ENCODE peak calls at places on chromosome 6, in nine cellular contexts. One of them, this sample, is unnamed.

GRCh38 chr6:168960557-168960956 is 293.1 kb downstream of the THBS2 start:
- DNase-seq in tibial artery: no peak
- DNase-seq in osteoblast: no peak
- DNase-seq in ascending aorta: no peak
- DNase-seq in foreskin fibroblast: no peak
- DNase-seq in omental fat pad: no peak
- DNase-seq in epithelial cell of esophagus: no peak
- DNase-seq in fibroblast of lung: no peak
- DNase-seq in AG04449: no peak
- DNase-seq in this sample: no peak

GRCh38 chr6:90712165-90712564 is 125.3 kb upstream of the MAP3K7 start:
- DNase-seq in osteoblast: no peak
- DNase-seq in epithelial cell of esophagus: no peak
- DNase-seq in foreskin fibroblast: no peak
- DNase-seq in omental fat pad: no peak
- DNase-seq in tibial artery: no peak
- DNase-seq in AG04449: no peak
- DNase-seq in fibroblast of lung: peak
- DNase-seq in ascending aorta: no peak
- DNase-seq in this sample: no peak

GRCh38 chr6:7895125-7895423 is 15.5 kb downstream of the TXNDC5 start:
- DNase-seq in AG04449: no peak
- DNase-seq in epithelial cell of esophagus: no peak
- DNase-seq in tibial artery: no peak
- DNase-seq in osteoblast: no peak
- DNase-seq in omental fat pad: no peak
- DNase-seq in foreskin fibroblast: no peak
- DNase-seq in ascending aorta: no peak
- DNase-seq in fibroblast of lung: no peak
- DNase-seq in this sample: no peak

GRCh38 chr6:160733045-160733646 is 31.1 kb downstream of the PLG start:
- DNase-seq in foreskin fibroblast: peak
- DNase-seq in epithelial cell of esophagus: peak
- DNase-seq in fibroblast of lung: peak
- DNase-seq in AG04449: no peak
- DNase-seq in tibial artery: no peak
- DNase-seq in ascending aorta: no peak
- DNase-seq in osteoblast: peak
- DNase-seq in omental fat pad: no peak
- DNase-seq in this sample: no peak

GRCh38 chr6:168133186-168133585 is 54.2 kb upstream of the FRMD1 start:
- DNase-seq in AG04449: no peak
- DNase-seq in fibroblast of lung: peak
- DNase-seq in tibial artery: no peak
- DNase-seq in ascending aorta: no peak
- DNase-seq in foreskin fibroblast: peak
- DNase-seq in osteoblast: peak
- DNase-seq in omental fat pad: no peak
- DNase-seq in epithelial cell of esophagus: no peak
- DNase-seq in this sample: peak

GRCh38 chr6:46421939-46422338 is 69.3 kb downstream of the RCAN2 start:
- DNase-seq in omental fat pad: no peak
- DNase-seq in tibial artery: no peak
- DNase-seq in epithelial cell of esophagus: no peak
- DNase-seq in AG04449: no peak
- DNase-seq in fibroblast of lung: no peak
- DNase-seq in foreskin fibroblast: no peak
- DNase-seq in osteoblast: no peak
- DNase-seq in ascending aorta: no peak
- DNase-seq in this sample: no peak

GRCh38 chr6:135105299-135105698 is 50.7 kb upstream of the HBS1L start:
- DNase-seq in omental fat pad: no peak
- DNase-seq in foreskin fibroblast: no peak
- DNase-seq in ascending aorta: no peak
- DNase-seq in tibial artery: no peak
- DNase-seq in osteoblast: no peak
- DNase-seq in epithelial cell of esophagus: no peak
- DNase-seq in AG04449: no peak
- DNase-seq in fibroblast of lung: no peak
- DNase-seq in this sample: no peak

GRCh38 chr6:138653435-138653834 is 120.1 kb upstream of the CCDC28A start:
- DNase-seq in fibroblast of lung: no peak
- DNase-seq in epithelial cell of esophagus: no peak
- DNase-seq in ascending aorta: no peak
- DNase-seq in omental fat pad: no peak
- DNase-seq in AG04449: no peak
- DNase-seq in osteoblast: no peak
- DNase-seq in foreskin fibroblast: no peak
- DNase-seq in tibial artery: no peak
- DNase-seq in this sample: no peak

GRCh38 chr6:95232477-95232876 is 344.9 kb upstream of the MANEA start:
- DNase-seq in osteoblast: no peak
- DNase-seq in epithelial cell of esophagus: no peak
- DNase-seq in tibial artery: no peak
- DNase-seq in AG04449: no peak
- DNase-seq in fibroblast of lung: no peak
- DNase-seq in foreskin fibroblast: no peak
- DNase-seq in ascending aorta: no peak
- DNase-seq in omental fat pad: no peak
- DNase-seq in this sample: no peak

GRCh38 chr6:35601331-35602132 is 87.2 kb downstream of the FKBP5 start:
- DNase-seq in AG04449: no peak
- DNase-seq in osteoblast: no peak
- DNase-seq in epithelial cell of esophagus: peak
- DNase-seq in fibroblast of lung: peak
- DNase-seq in tibial artery: peak
- DNase-seq in omental fat pad: no peak
- DNase-seq in ascending aorta: peak
- DNase-seq in foreskin fibroblast: peak
- DNase-seq in this sample: no peak

DNA sequence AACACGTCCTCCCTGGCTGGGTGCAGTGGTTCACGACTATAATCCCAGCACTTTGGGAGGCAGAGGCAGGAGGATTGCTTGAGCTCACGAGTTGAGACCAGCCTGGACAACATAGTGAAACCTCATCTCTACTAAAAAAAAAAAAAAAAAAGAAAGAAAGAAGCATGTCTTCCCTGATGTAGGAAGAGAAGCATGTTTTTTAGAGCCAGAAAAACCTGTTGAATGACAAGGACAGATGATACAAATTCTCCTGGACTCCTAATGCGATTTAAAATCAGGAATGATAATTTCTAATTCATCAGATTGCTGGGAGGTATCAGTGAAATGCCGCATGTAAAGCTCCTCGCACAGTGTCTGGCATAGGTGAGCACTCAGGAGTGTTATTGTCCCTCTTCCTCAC is 23.7 kb upstream of the SEC63 start:
- DNase-seq in fibroblast of lung: no peak
- DNase-seq in AG04449: no peak
- DNase-seq in foreskin fibroblast: no peak
- DNase-seq in tibial artery: no peak
- DNase-seq in osteoblast: no peak
- DNase-seq in epithelial cell of esophagus: no peak
- DNase-seq in ascending aorta: no peak
- DNase-seq in omental fat pad: no peak
- DNase-seq in this sample: no peak
- TF ChIP-seq CTCF in fibroblast of lung: no peak
- TF ChIP-seq CTCF in AG04449: no peak
- TF ChIP-seq CTCF in foreskin fibroblast: no peak
- TF ChIP-seq CTCF in tibial artery: no peak
- TF ChIP-seq CTCF in osteoblast: no peak
- TF ChIP-seq CTCF in epithelial cell of esophagus: no peak
- TF ChIP-seq CTCF in ascending aorta: no peak
- TF ChIP-seq CTCF in omental fat pad: no peak
- TF ChIP-seq CTCF in this sample: no peak

GRCh38 chr6:6220718-6221117 is 99.7 kb downstream of the F13A1 start:
- DNase-seq in AG04449: no peak
- DNase-seq in osteoblast: no peak
- DNase-seq in ascending aorta: no peak
- DNase-seq in foreskin fibroblast: no peak
- DNase-seq in fibroblast of lung: no peak
- DNase-seq in tibial artery: no peak
- DNase-seq in epithelial cell of esophagus: no peak
- DNase-seq in omental fat pad: no peak
- DNase-seq in this sample: no peak
- TF ChIP-seq CTCF in AG04449: no peak
- TF ChIP-seq CTCF in osteoblast: no peak
- TF ChIP-seq CTCF in ascending aorta: no peak
- TF ChIP-seq CTCF in foreskin fibroblast: no peak
- TF ChIP-seq CTCF in fibroblast of lung: no peak
- TF ChIP-seq CTCF in tibial artery: no peak
- TF ChIP-seq CTCF in epithelial cell of esophagus: peak
- TF ChIP-seq CTCF in omental fat pad: no peak
- TF ChIP-seq CTCF in this sample: no peak

DNA sequence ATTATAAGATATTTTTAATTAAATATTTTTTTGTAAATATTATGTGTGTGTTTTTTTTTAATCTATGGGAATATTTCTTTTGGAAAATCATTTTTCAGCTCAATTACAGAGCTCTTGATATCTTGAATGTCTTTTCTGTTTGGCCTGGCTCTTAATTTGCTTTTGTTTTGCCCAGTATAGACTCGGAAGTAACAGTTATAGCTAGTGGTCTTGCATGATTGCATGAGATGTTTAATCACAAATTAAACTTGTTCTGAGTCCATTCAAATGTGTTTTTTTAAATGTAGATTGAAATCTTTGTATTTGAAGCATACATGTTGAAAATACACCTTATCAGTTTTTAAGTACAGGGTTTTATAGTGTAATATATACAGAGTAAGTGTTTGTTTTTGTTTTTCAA is 2.6 kb downstream of the ID4 start:
- DNase-seq in osteoblast: no peak
- DNase-seq in AG04449: no peak
- DNase-seq in ascending aorta: no peak
- DNase-seq in foreskin fibroblast: no peak
- DNase-seq in epithelial cell of esophagus: no peak
- DNase-seq in tibial artery: no peak
- DNase-seq in fibroblast of lung: no peak
- DNase-seq in omental fat pad: no peak
- DNase-seq in this sample: no peak
- TF ChIP-seq CTCF in osteoblast: no peak
- TF ChIP-seq CTCF in AG04449: no peak
- TF ChIP-seq CTCF in ascending aorta: no peak
- TF ChIP-seq CTCF in foreskin fibroblast: no peak
- TF ChIP-seq CTCF in epithelial cell of esophagus: no peak
- TF ChIP-seq CTCF in tibial artery: no peak
- TF ChIP-seq CTCF in fibroblast of lung: no peak
- TF ChIP-seq CTCF in omental fat pad: no peak
- TF ChIP-seq CTCF in this sample: no peak

GRCh38 chr6:4999586-4999985 is 4.3 kb downstream of the RPP40 start:
- DNase-seq in AG04449: no peak
- DNase-seq in osteoblast: no peak
- DNase-seq in fibroblast of lung: no peak
- DNase-seq in foreskin fibroblast: no peak
- DNase-seq in tibial artery: no peak
- DNase-seq in epithelial cell of esophagus: no peak
- DNase-seq in omental fat pad: no peak
- DNase-seq in ascending aorta: no peak
- DNase-seq in this sample: no peak

GRCh38 chr6:5007531-5007930 is 3.7 kb upstream of the RPP40 start:
- DNase-seq in osteoblast: no peak
- DNase-seq in epithelial cell of esophagus: no peak
- DNase-seq in foreskin fibroblast: no peak
- DNase-seq in tibial artery: no peak
- DNase-seq in omental fat pad: no peak
- DNase-seq in ascending aorta: no peak
- DNase-seq in AG04449: no peak
- DNase-seq in fibroblast of lung: no peak
- DNase-seq in this sample: no peak

GRCh38 chr6:5006182-5006581 is 2.3 kb upstream of the RPP40 start:
- DNase-seq in AG04449: no peak
- DNase-seq in ascending aorta: no peak
- DNase-seq in osteoblast: no peak
- DNase-seq in tibial artery: no peak
- DNase-seq in foreskin fibroblast: no peak
- DNase-seq in fibroblast of lung: no peak
- DNase-seq in epithelial cell of esophagus: no peak
- DNase-seq in omental fat pad: no peak
- DNase-seq in this sample: no peak

GRCh38 chr6:5003604-5004372 is at the start of gene RPP40:
- DNase-seq in osteoblast: peak
- DNase-seq in omental fat pad: peak
- DNase-seq in foreskin fibroblast: peak
- DNase-seq in fibroblast of lung: peak
- DNase-seq in ascending aorta: peak
- DNase-seq in AG04449: peak
- DNase-seq in epithelial cell of esophagus: peak
- DNase-seq in tibial artery: peak
- DNase-seq in this sample: peak

GRCh38 chr6:5004373-5005037 is 668 bp upstream of the RPP40 start:
- DNase-seq in osteoblast: peak
- DNase-seq in epithelial cell of esophagus: peak
- DNase-seq in ascending aorta: no peak
- DNase-seq in tibial artery: no peak
- DNase-seq in foreskin fibroblast: peak
- DNase-seq in omental fat pad: no peak
- DNase-seq in fibroblast of lung: no peak
- DNase-seq in AG04449: no peak
- DNase-seq in this sample: no peak
- TF ChIP-seq CTCF in osteoblast: no peak
- TF ChIP-seq CTCF in epithelial cell of esophagus: no peak
- TF ChIP-seq CTCF in ascending aorta: no peak
- TF ChIP-seq CTCF in tibial artery: no peak
- TF ChIP-seq CTCF in foreskin fibroblast: no peak
- TF ChIP-seq CTCF in omental fat pad: no peak
- TF ChIP-seq CTCF in fibroblast of lung: no peak
- TF ChIP-seq CTCF in AG04449: no peak
- TF ChIP-seq CTCF in this sample: no peak

GRCh38 chr6:92806254-92806653 is 613.1 kb downstream of the EPHA7 start:
- DNase-seq in osteoblast: no peak
- DNase-seq in foreskin fibroblast: no peak
- DNase-seq in AG04449: no peak
- DNase-seq in ascending aorta: no peak
- DNase-seq in epithelial cell of esophagus: no peak
- DNase-seq in tibial artery: no peak
- DNase-seq in omental fat pad: no peak
- DNase-seq in fibroblast of lung: no peak
- DNase-seq in this sample: no peak

DNA sequence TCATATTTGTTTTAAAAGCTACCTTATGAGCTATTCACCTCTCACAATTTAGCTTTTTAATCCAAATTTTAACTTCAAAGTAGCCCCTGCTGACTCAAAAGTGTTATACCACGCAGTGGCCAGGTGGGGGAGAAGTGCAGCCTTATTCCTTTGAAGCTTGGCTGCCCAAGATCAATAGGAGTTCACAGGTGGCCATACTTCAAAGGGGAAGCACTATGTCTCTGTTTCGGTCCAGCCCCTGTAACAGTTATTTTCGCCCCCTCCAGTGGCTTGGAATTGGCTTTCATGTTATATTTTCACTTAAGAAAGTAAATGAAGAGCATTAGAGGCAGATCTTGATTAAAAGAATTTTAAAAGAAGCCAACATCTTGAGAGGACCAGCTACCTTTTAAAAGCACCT is 608.4 kb downstream of the EPHA7 start:
- DNase-seq in foreskin fibroblast: no peak
- DNase-seq in AG04449: no peak
- DNase-seq in epithelial cell of esophagus: peak
- DNase-seq in omental fat pad: no peak
- DNase-seq in osteoblast: peak
- DNase-seq in ascending aorta: no peak
- DNase-seq in tibial artery: no peak
- DNase-seq in fibroblast of lung: peak
- DNase-seq in this sample: no peak
- TF ChIP-seq CTCF in foreskin fibroblast: peak
- TF ChIP-seq CTCF in AG04449: no peak
- TF ChIP-seq CTCF in epithelial cell of esophagus: peak
- TF ChIP-seq CTCF in omental fat pad: no peak
- TF ChIP-seq CTCF in osteoblast: no peak
- TF ChIP-seq CTCF in ascending aorta: no peak
- TF ChIP-seq CTCF in tibial artery: no peak
- TF ChIP-seq CTCF in fibroblast of lung: peak
- TF ChIP-seq CTCF in this sample: peak